ENCODE peak calls at places on chromosome 9, in four cellular contexts. M, O, T and I are unnamed samples.

GRCh38 chr9:127520941-127521918 is 69.9 kb downstream of the LRSAM1 start:
- DNase-seq in M (peak), O (no peak), T (no peak), I (peak)

GRCh38 chr9:7507539-7508251 is 291.9 kb downstream of the DMAC1 start:
- DNase-seq in T (no peak), O (no peak), M (peak), I (no peak)

GRCh38 chr9:126049896-126050604 is 276.6 kb upstream of the MVB12B start:
- DNase-seq in O (no peak), M (no peak), T (no peak), I (no peak)

GRCh38 chr9:89674667-89675402 is 70.0 kb downstream of the GADD45G start:
- DNase-seq in T (no peak), O (peak), M (no peak), I (peak)

GRCh38 chr9:107742531-107743309 is 253.2 kb upstream of the KLF4 start:
- DNase-seq in O (no peak), T (no peak), M (no peak), I (no peak)

GRCh38 chr9:90925581-90926257 is 124.1 kb downstream of the SYK start:
- DNase-seq in M (peak), O (no peak), T (no peak), I (peak)

GRCh38 chr9:17160327-17160726 is 25.5 kb downstream of the CNTLN start:
- DNase-seq in M (no peak), T (no peak), O (no peak), I (no peak)

GRCh38 chr9:107577140-107577776 is 87.7 kb upstream of the KLF4 start:
- DNase-seq in M (no peak), O (no peak), T (no peak), I (no peak)

GRCh38 chr9:134136117-134136996 is 475 bp downstream of the WDR5 start:
- DNase-seq in O (peak), T (no peak), M (peak), I (peak)

GRCh38 chr9:136526625-136527066 is 19.2 kb downstream of the NOTCH1 start:
- DNase-seq in O (peak), T (no peak), M (no peak), I (no peak)

GRCh38 chr9:133119461-133120342 is 1.3 kb downstream of the RALGDS start:
- DNase-seq in T (no peak), M (no peak), O (peak), I (no peak)

GRCh38 chr9:89428901-89429890 is 68.7 kb downstream of the SEMA4D start:
- DNase-seq in O (no peak), M (no peak), T (peak), I (no peak)

GRCh38 chr9:16661816-16662215 is 208.7 kb downstream of the BNC2 start:
- DNase-seq in O (no peak), M (no peak), T (no peak), I (no peak)

GRCh38 chr9:86020731-86021130 is 78.6 kb downstream of the GOLM1 start:
- DNase-seq in O (no peak), T (no peak), M (no peak), I (no peak)

GRCh38 chr9:1273859-1274258 is 223.7 kb downstream of the DMRT2 start:
- DNase-seq in T (no peak), M (no peak), O (no peak), I (no peak)

GRCh38 chr9:108637340-108637739 is 218.4 kb downstream of the ACTL7B start:
- DNase-seq in T (no peak), M (no peak), O (no peak), I (no peak)

GRCh38 chr9:27614551-27614950 is 41.3 kb upstream of the C9orf72 start:
- DNase-seq in O (no peak), T (no peak), M (no peak), I (no peak)

GRCh38 chr9:86807577-86807976 is 139.7 kb downstream of the GAS1 start:
- DNase-seq in T (no peak), O (no peak), M (peak), I (peak)

GRCh38 chr9:137350696-137351584 is 48.9 kb upstream of the NRARP start:
- DNase-seq in O (no peak), T (no peak), M (no peak), I (no peak)

GRCh38 chr9:112921549-112921948 is 30.9 kb upstream of the SLC46A2 start:
- DNase-seq in T (no peak), M (peak), O (no peak), I (peak)

GRCh38 chr9:83280259-83280658 is 217.3 kb upstream of the RASEF start:
- DNase-seq in T (no peak), O (no peak), M (no peak), I (peak)

GRCh38 chr9:94866770-94867169 is 140.3 kb downstream of the AOPEP start:
- DNase-seq in M (no peak), O (no peak), T (no peak), I (peak)

GRCh38 chr9:136327313-136327971 is at the start of gene GPSM1:
- DNase-seq in O (no peak), M (peak), T (peak), I (peak)

GRCh38 chr9:76085596-76085995 is 195.1 kb downstream of the PCSK5 start:
- DNase-seq in O (no peak), T (no peak), M (no peak), I (no peak)

GRCh38 chr9:101479337-101480045 is 43.9 kb upstream of the ALDOB start:
- DNase-seq in O (peak), M (no peak), T (no peak), I (no peak)

GRCh38 chr9:127524373-127524772 is 73.1 kb downstream of the LRSAM1 start:
- DNase-seq in O (no peak), T (no peak), M (no peak), I (no peak)

GRCh38 chr9:131273146-131273545 is 3.2 kb downstream of the FAM78A start:
- DNase-seq in T (no peak), O (no peak), M (no peak), I (no peak)

GRCh38 chr9:85600675-85601263 is 141.0 kb downstream of the AGTPBP1 start:
- DNase-seq in M (no peak), T (no peak), O (no peak), I (no peak)

GRCh38 chr9:5976668-5977397 is 38.6 kb downstream of the RANBP6 start:
- DNase-seq in O (no peak), M (peak), T (no peak), I (peak)
- TF ChIP-seq CTCF in O (no peak), M (no peak), T (no peak), I (no peak)

GRCh38 chr9:2321523-2322148 is 300.0 kb upstream of the VLDLR start:
- DNase-seq in O (no peak), T (no peak), M (no peak), I (peak)
- TF ChIP-seq CTCF in O (no peak), T (no peak), M (no peak), I (no peak)

DNA sequence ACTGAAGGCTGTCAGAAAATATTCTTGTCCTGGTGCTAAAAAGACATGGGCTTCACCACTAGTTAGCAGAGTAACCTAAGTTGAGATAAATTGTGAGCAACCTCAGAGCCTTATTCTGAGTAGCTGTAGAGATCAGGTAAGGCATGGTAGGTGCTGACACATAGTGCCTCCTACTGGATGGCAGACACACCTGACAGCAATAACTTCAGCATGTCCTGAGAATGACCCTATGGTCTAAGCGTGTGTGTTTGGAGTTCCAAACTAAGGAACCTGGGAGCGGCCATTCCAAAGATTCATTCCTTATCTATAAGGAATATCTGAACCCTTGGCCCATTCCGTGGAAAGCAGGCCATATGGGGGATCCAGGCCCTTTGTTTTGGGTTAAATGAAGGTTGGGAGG is 46.0 kb downstream of the SLC28A3 start:
- DNase-seq in M (no peak), O (no peak), T (no peak), I (no peak)
- TF ChIP-seq CTCF in M (no peak), O (no peak), T (no peak), I (no peak)

GRCh38 chr9:32550609-32551490 is 1.3 kb upstream of the SMIM27 start:
- DNase-seq in T (peak), O (peak), M (peak), I (peak)
- TF ChIP-seq CTCF in T (peak), O (no peak), M (no peak), I (no peak)

DNA sequence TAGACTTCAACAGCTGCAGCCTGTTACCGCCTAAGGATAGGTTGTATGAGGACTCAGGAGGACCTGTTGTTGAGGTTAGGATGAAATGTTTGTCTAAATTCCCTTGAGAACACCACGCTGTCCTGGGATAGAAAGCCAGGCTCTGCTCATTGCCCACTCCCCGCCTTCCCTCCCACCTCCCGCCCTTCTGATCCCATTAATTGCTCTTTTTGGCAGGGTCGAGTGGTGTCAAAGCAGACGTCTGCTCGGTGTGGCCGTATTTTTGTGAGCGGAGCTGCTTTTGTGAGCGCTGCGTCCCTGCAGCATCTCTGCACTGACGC is 62.3 kb downstream of the SPATA31C2 start:
- DNase-seq in O (no peak), M (no peak), T (no peak), I (no peak)
- TF ChIP-seq CTCF in O (no peak), M (no peak), T (no peak), I (peak)